ENCODE peak calls at places on chromosome 18, in four cellular contexts. H is HFFc6, R is tibial artery, O is BE2C. J is an unnamed sample.

GRCh38 chr18:24378598-24378997 is 19.0 kb downstream of the OSBPL1A start:
- DNase-seq in R (no peak), O (no peak), H (no peak), J (no peak)

GRCh38 chr18:50644807-50645206 is 84.9 kb downstream of the MAPK4 start:
- DNase-seq in H (no peak), R (no peak), O (peak; percentile 10), J (peak; percentile 30)

GRCh38 chr18:29012364-29012763 is 835.4 kb upstream of the CDH2 start:
- DNase-seq in O (peak; percentile 7), R (no peak), H (no peak), J (no peak)

GRCh38 chr18:51195602-51196115 is 1.8 kb downstream of the MEX3C start:
- DNase-seq in R (no peak), H (no peak), O (peak; percentile 18), J (peak; percentile 38)

GRCh38 chr18:2880473-2880872 is 33.7 kb downstream of the EMILIN2 start:
- DNase-seq in R (no peak), O (no peak), H (no peak), J (no peak)

GRCh38 chr18:71040161-71040560 is 751.3 kb downstream of the SOCS6 start:
- DNase-seq in H (no peak), R (no peak), O (no peak), J (no peak)

GRCh38 chr18:49096021-49096420 is 145.3 kb upstream of the SMAD7 start:
- DNase-seq in O (no peak), R (no peak), H (no peak), J (no peak)

GRCh38 chr18:8081872-8082553 is 514.9 kb downstream of the PTPRM start:
- DNase-seq in R (no peak), O (no peak), H (no peak), J (no peak)

GRCh38 chr18:78984941-78985784 is 5.5 kb downstream of the SALL3 start:
- DNase-seq in R (no peak), O (no peak), H (no peak), J (peak; percentile 55)

GRCh38 chr18:13025233-13025632 is 34.1 kb downstream of the CEP192 start:
- DNase-seq in O (no peak), H (no peak), R (no peak), J (no peak)

GRCh38 chr18:9575558-9575957 is 38.8 kb downstream of the PPP4R1 start:
- DNase-seq in H (peak; percentile 86), O (peak; percentile 75), R (peak; percentile 86), J (peak; percentile 61)

GRCh38 chr18:77173274-77174030 is 40.9 kb upstream of the MBP start:
- DNase-seq in R (no peak), H (no peak), O (no peak), J (no peak)

GRCh38 chr18:3814840-3815239 is 364.9 kb downstream of the TGIF1 start:
- DNase-seq in H (peak; percentile 46), O (no peak), R (no peak), J (no peak)

GRCh38 chr18:12015697-12016062 is 34.4 kb downstream of the IMPA2 start:
- DNase-seq in O (no peak), R (no peak), H (no peak), J (no peak)

GRCh38 chr18:2316082-2316481 is 255.2 kb downstream of the METTL4 start:
- DNase-seq in O (no peak), H (no peak), R (no peak), J (no peak)

GRCh38 chr18:70072678-70073077 is 125.0 kb upstream of the CD226 start:
- DNase-seq in O (no peak), H (no peak), R (no peak), J (no peak)

GRCh38 chr18:10062292-10062940 is 148.6 kb downstream of the VAPA start:
- DNase-seq in O (no peak), H (peak; percentile 23), R (peak; percentile 7), J (no peak)

GRCh38 chr18:28095041-28095440 is 81.9 kb downstream of the CDH2 start:
- DNase-seq in O (no peak), R (no peak), H (peak; percentile 68), J (no peak)

GRCh38 chr18:6949800-6950586 is 167.6 kb downstream of the LAMA1 start:
- DNase-seq in R (no peak), H (no peak), O (no peak), J (no peak)

GRCh38 chr18:702957-703659 is 9.3 kb downstream of the ENOSF1 start:
- DNase-seq in O (no peak), H (peak; percentile 91), R (no peak), J (no peak)

GRCh38 chr18:39772155-39772919 is 2182.7 kb upstream of the PIK3C3 start:
- DNase-seq in R (no peak), O (no peak), H (peak; percentile 38), J (no peak)

GRCh38 chr18:38663270-38663669 is 1097.7 kb upstream of the CELF4 start:
- DNase-seq in O (no peak), R (no peak), H (no peak), J (no peak)

GRCh38 chr18:51659781-51660180 is 462.3 kb upstream of the MEX3C start:
- DNase-seq in O (no peak), R (no peak), H (no peak), J (no peak)

GRCh38 chr18:39209173-39209572 is 1643.6 kb upstream of the CELF4 start:
- DNase-seq in R (no peak), H (no peak), O (no peak), J (no peak)

GRCh38 chr18:22330508-22330907 is 87.2 kb downstream of the CTAGE1 start:
- DNase-seq in R (no peak), O (no peak), H (no peak), J (no peak)

GRCh38 chr18:22335644-22336275 is 82.0 kb downstream of the CTAGE1 start:
- DNase-seq in H (no peak), O (no peak), R (no peak), J (no peak)

GRCh38 chr18:22336406-22336805 is 81.3 kb downstream of the CTAGE1 start:
- DNase-seq in R (no peak), H (no peak), O (no peak), J (no peak)

GRCh38 chr18:22337311-22337710 is 80.4 kb downstream of the CTAGE1 start:
- DNase-seq in O (no peak), H (no peak), R (no peak), J (no peak)

GRCh38 chr18:22332590-22332989 is 85.1 kb downstream of the CTAGE1 start:
- DNase-seq in R (no peak), O (peak; percentile 22), H (no peak), J (no peak)
- TF ChIP-seq CTCF in R (no peak), O (peak; percentile 41), H (peak; percentile 53), J (peak; percentile 11)

GRCh38 chr18:75558790-75559189 is 131.3 kb upstream of the SMIM21 start:
- DNase-seq in O (no peak), H (no peak), R (no peak), J (no peak)
- TF ChIP-seq CTCF in O (no peak), H (no peak), R (no peak), J (no peak)

GRCh38 chr18:58158459-58158858 is 114.4 kb downstream of the NEDD4L start:
- DNase-seq in H (no peak), O (no peak), R (no peak), J (no peak)
- TF ChIP-seq CTCF in H (no peak), O (no peak), R (no peak), J (no peak)

GRCh38 chr18:74445585-74445984 is 11.5 kb downstream of the DIPK1C start:
- DNase-seq in H (no peak), R (no peak), O (no peak), J (no peak)

GRCh38 chr18:74447404-74448152 is 9.5 kb downstream of the DIPK1C start:
- DNase-seq in O (no peak), H (no peak), R (no peak), J (no peak)

GRCh38 chr18:74446631-74447403 is 10.3 kb downstream of the DIPK1C start:
- DNase-seq in O (no peak), H (no peak), R (no peak), J (no peak)

GRCh38 chr18:74444104-74444503 is 13.0 kb downstream of the DIPK1C start:
- DNase-seq in R (no peak), O (no peak), H (no peak), J (no peak)

DNA sequence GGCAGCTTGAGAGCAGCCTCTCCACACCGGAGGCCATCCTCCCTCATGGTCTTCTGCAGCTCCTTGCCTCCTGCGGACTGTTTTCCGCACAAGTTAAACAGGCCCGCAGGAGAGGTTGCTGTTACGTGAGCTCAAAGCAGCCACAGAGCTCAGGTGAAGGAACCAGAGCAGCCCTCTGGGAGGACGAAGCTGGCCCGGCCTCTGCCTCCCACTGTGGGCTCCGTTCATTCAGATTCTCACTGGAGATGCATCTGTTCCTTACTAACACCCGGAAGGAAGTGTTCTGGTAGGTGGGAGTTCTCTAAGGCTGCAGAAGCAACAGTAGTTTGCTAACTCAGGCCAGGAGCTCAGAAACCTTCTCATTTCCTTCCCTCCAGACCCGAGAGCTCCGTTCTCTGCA is 10.9 kb downstream of the DIPK1C start:
- DNase-seq in H (no peak), R (no peak), O (no peak), J (no peak)
- TF ChIP-seq CTCF in H (no peak), R (no peak), O (no peak), J (no peak)